ENCODE peak calls at places on chromosomes 3 and 15, in four cellular contexts. One of them, this sample, is unnamed.

GRCh38 chr3:102059145-102059943 is 210.0 kb downstream of the NFKBIZ start:
- DNase-seq in HCT116: no peak
- DNase-seq in HepG2: no peak
- DNase-seq in K562: no peak
- DNase-seq in this sample: no peak

GRCh38 chr15:52103217-52104207 is 9.1 kb downstream of the BCL2L10 start:
- DNase-seq in HCT116: peak
- DNase-seq in HepG2: peak
- DNase-seq in K562: no peak
- DNase-seq in this sample: peak

GRCh38 chr3:4228295-4228694 is 74.9 kb upstream of the SETMAR start:
- DNase-seq in HCT116: no peak
- DNase-seq in HepG2: no peak
- DNase-seq in K562: no peak
- DNase-seq in this sample: no peak

GRCh38 chr15:45022871-45023658 is at the start of gene SORD:
- DNase-seq in K562: peak
- DNase-seq in HepG2: peak
- DNase-seq in HCT116: peak
- DNase-seq in this sample: no peak

GRCh38 chr15:90101130-90101968 is 919 bp downstream of the IDH2 start:
- DNase-seq in HepG2: no peak
- DNase-seq in HCT116: no peak
- DNase-seq in K562: peak
- DNase-seq in this sample: no peak

GRCh38 chr15:58952751-58953150 is 19.3 kb upstream of the SLTM start:
- DNase-seq in K562: no peak
- DNase-seq in HCT116: no peak
- DNase-seq in HepG2: no peak
- DNase-seq in this sample: no peak

GRCh38 chr3:175274056-175274455 is 414.9 kb downstream of the NAALADL2 start:
- DNase-seq in HCT116: no peak
- DNase-seq in HepG2: no peak
- DNase-seq in K562: no peak
- DNase-seq in this sample: no peak

GRCh38 chr3:142489572-142490323 is 41.9 kb upstream of the XRN1 start:
- DNase-seq in HepG2: peak
- DNase-seq in K562: no peak
- DNase-seq in HCT116: no peak
- DNase-seq in this sample: peak

GRCh38 chr3:187292186-187292585 is 649 bp upstream of the MASP1 start:
- DNase-seq in HepG2: no peak
- DNase-seq in K562: no peak
- DNase-seq in HCT116: no peak
- DNase-seq in this sample: no peak

GRCh38 chr15:70701891-70702568 is 61.3 kb downstream of the UACA start:
- DNase-seq in HCT116: no peak
- DNase-seq in HepG2: no peak
- DNase-seq in K562: no peak
- DNase-seq in this sample: peak

GRCh38 chr3:38015485-38015884 is 14.0 kb downstream of the PLCD1 start:
- DNase-seq in K562: no peak
- DNase-seq in HepG2: no peak
- DNase-seq in HCT116: no peak
- DNase-seq in this sample: no peak

GRCh38 chr3:65896321-65896720 is 142.4 kb downstream of the MAGI1 start:
- DNase-seq in HepG2: no peak
- DNase-seq in HCT116: no peak
- DNase-seq in K562: no peak
- DNase-seq in this sample: no peak

GRCh38 chr3:86416334-86416733 is 574.6 kb downstream of the VGLL3 start:
- DNase-seq in K562: no peak
- DNase-seq in HCT116: no peak
- DNase-seq in HepG2: no peak
- DNase-seq in this sample: no peak

GRCh38 chr3:69082805-69083204 is 1.9 kb upstream of the ARL6IP5 start:
- DNase-seq in HCT116: no peak
- DNase-seq in K562: no peak
- DNase-seq in HepG2: no peak
- DNase-seq in this sample: no peak

GRCh38 chr15:68479406-68479805 is 47.4 kb upstream of the ITGA11 start:
- DNase-seq in K562: no peak
- DNase-seq in HepG2: no peak
- DNase-seq in HCT116: no peak
- DNase-seq in this sample: no peak

GRCh38 chr15:99925661-99926461 is 192.6 kb upstream of the LYSMD4 start:
- DNase-seq in K562: peak
- DNase-seq in HepG2: no peak
- DNase-seq in HCT116: peak
- DNase-seq in this sample: no peak

GRCh38 chr3:112056451-112056929 is 22.0 kb downstream of the TMPRSS7 start:
- DNase-seq in K562: no peak
- DNase-seq in HepG2: no peak
- DNase-seq in HCT116: no peak
- DNase-seq in this sample: no peak

GRCh38 chr3:113211370-113212154 is at the start of gene BOC:
- DNase-seq in K562: no peak
- DNase-seq in HCT116: no peak
- DNase-seq in HepG2: no peak
- DNase-seq in this sample: no peak

GRCh38 chr15:85014932-85015331 is 33.3 kb downstream of the PDE8A start:
- DNase-seq in K562: no peak
- DNase-seq in HepG2: no peak
- DNase-seq in HCT116: no peak
- DNase-seq in this sample: no peak

GRCh38 chr3:122067588-122068240 is 12.6 kb downstream of the CD86 start:
- DNase-seq in HCT116: no peak
- DNase-seq in K562: no peak
- DNase-seq in HepG2: no peak
- DNase-seq in this sample: no peak

GRCh38 chr3:36944641-36945270 is at the start of gene TRANK1:
- DNase-seq in HCT116: no peak
- DNase-seq in K562: no peak
- DNase-seq in HepG2: no peak
- DNase-seq in this sample: no peak

GRCh38 chr3:183560607-183561006 is 5.1 kb upstream of the KLHL6 start:
- DNase-seq in HCT116: no peak
- DNase-seq in HepG2: no peak
- DNase-seq in K562: no peak
- DNase-seq in this sample: no peak

GRCh38 chr3:191290311-191291025 is 38.7 kb upstream of the CCDC50 start:
- DNase-seq in K562: no peak
- DNase-seq in HCT116: no peak
- DNase-seq in HepG2: no peak
- DNase-seq in this sample: no peak

GRCh38 chr3:24128195-24129005 is 183.3 kb downstream of the NR1D2 start:
- DNase-seq in HepG2: no peak
- DNase-seq in K562: no peak
- DNase-seq in HCT116: peak
- DNase-seq in this sample: no peak

GRCh38 chr15:45583731-45584639 is 3.2 kb upstream of the BLOC1S6 start:
- DNase-seq in HepG2: no peak
- DNase-seq in K562: no peak
- DNase-seq in HCT116: no peak
- DNase-seq in this sample: no peak

GRCh38 chr15:98548172-98548971 is 100.0 kb upstream of the IGF1R start:
- DNase-seq in HepG2: no peak
- DNase-seq in K562: no peak
- DNase-seq in HCT116: no peak
- DNase-seq in this sample: peak

GRCh38 chr15:81160312-81161214 is 26.5 kb downstream of the CFAP161 start:
- DNase-seq in HCT116: no peak
- DNase-seq in HepG2: no peak
- DNase-seq in K562: no peak
- DNase-seq in this sample: no peak

GRCh38 chr3:187064210-187065115 is 74.8 kb downstream of the RPL39L start:
- DNase-seq in HepG2: peak
- DNase-seq in K562: no peak
- DNase-seq in HCT116: no peak
- DNase-seq in this sample: no peak

GRCh38 chr3:46110701-46111493 is 83.6 kb upstream of the XCR1 start:
- DNase-seq in HepG2: no peak
- DNase-seq in HCT116: peak
- DNase-seq in K562: no peak
- DNase-seq in this sample: no peak

GRCh38 chr3:130395331-130395730 is 49.9 kb downstream of the COL6A5 start:
- DNase-seq in HCT116: no peak
- DNase-seq in HepG2: no peak
- DNase-seq in K562: no peak
- DNase-seq in this sample: no peak

GRCh38 chr15:77059761-77060345 is 11.1 kb downstream of the TSPAN3 start:
- DNase-seq in K562: no peak
- DNase-seq in HCT116: no peak
- DNase-seq in HepG2: no peak
- DNase-seq in this sample: no peak

GRCh38 chr3:178140491-178140890 is 395.7 kb upstream of the KCNMB2 start:
- DNase-seq in K562: no peak
- DNase-seq in HCT116: no peak
- DNase-seq in HepG2: no peak
- DNase-seq in this sample: peak

GRCh38 chr15:33865416-33865815 is 102.9 kb upstream of the CHRM5 start:
- DNase-seq in HepG2: no peak
- DNase-seq in HCT116: no peak
- DNase-seq in K562: no peak
- DNase-seq in this sample: no peak

GRCh38 chr3:190585771-190586630 is 72.1 kb downstream of the IL1RAP start:
- DNase-seq in K562: no peak
- DNase-seq in HCT116: peak
- DNase-seq in HepG2: peak
- DNase-seq in this sample: peak

GRCh38 chr15:70466895-70467529 is 296.3 kb downstream of the UACA start:
- DNase-seq in K562: peak
- DNase-seq in HCT116: peak
- DNase-seq in HepG2: peak
- DNase-seq in this sample: no peak

GRCh38 chr3:50275996-50276761 is 2.7 kb upstream of the LSMEM2 start:
- DNase-seq in HepG2: no peak
- DNase-seq in K562: no peak
- DNase-seq in HCT116: no peak
- DNase-seq in this sample: no peak
- TF ChIP-seq TCF7L2 in HepG2: no peak
- TF ChIP-seq TCF7L2 in K562: no peak
- TF ChIP-seq TCF7L2 in HCT116: no peak
- TF ChIP-seq TCF7L2 in this sample: no peak

DNA sequence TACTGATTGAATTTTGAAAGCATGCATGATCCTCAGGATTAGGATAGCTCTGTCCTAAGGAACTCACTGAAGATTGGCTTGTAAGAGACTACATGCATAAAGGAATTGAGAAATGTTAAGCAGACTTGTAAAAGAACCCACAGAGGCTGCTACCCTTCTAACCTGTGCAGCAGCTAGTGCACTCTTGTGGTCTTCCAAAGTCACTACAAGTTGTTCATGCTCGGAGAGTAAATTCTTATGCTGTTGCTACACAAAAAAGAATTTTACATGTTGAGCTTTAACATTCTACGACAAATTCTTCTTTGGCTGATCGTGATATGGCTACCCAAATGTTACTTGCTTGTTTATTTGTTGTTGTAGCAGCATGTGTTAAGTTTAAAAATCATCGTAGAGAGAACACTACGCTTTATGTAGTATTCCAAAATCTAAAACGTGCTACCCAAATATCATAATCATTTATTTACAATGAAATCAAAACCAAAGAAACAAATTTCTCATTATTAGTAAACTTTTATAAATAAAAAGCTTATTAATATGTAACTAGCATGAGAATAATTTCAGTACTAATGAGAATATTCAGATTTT is 55.0 kb downstream of the GOLIM4 start:
- DNase-seq in K562: peak
- DNase-seq in HepG2: peak
- DNase-seq in HCT116: peak
- DNase-seq in this sample: peak
- TF ChIP-seq TCF7L2 in K562: no peak
- TF ChIP-seq TCF7L2 in HepG2: no peak
- TF ChIP-seq TCF7L2 in HCT116: no peak
- TF ChIP-seq TCF7L2 in this sample: no peak

GRCh38 chr3:61594978-61595687 is 33.8 kb downstream of the PTPRG start:
- DNase-seq in K562: no peak
- DNase-seq in HCT116: no peak
- DNase-seq in HepG2: no peak
- DNase-seq in this sample: no peak
- TF ChIP-seq TCF7L2 in K562: no peak
- TF ChIP-seq TCF7L2 in HCT116: no peak
- TF ChIP-seq TCF7L2 in HepG2: no peak
- TF ChIP-seq TCF7L2 in this sample: no peak

DNA sequence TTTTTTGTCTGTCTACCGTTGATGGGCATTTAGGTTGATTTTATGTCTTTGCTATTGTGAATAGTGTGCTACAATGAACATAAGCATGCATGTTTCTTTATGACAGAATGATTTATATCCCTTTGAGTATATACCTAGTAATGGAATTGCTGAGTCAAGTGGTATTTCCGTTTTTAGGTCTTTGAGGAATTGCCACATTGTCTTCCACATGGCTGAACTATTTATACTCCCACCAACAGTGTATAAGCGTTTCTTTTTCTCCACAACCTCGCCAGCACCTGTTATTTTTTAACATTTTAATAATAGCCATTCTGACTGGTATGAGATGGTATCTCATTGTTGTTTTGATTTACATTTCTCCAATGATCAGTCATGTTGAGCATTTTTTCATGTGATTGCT is 89.6 kb upstream of the GALNT15 start:
- DNase-seq in K562: no peak
- DNase-seq in HepG2: no peak
- DNase-seq in HCT116: no peak
- DNase-seq in this sample: no peak
- TF ChIP-seq TCF7L2 in K562: no peak
- TF ChIP-seq TCF7L2 in HepG2: no peak
- TF ChIP-seq TCF7L2 in HCT116: no peak
- TF ChIP-seq TCF7L2 in this sample: no peak

DNA sequence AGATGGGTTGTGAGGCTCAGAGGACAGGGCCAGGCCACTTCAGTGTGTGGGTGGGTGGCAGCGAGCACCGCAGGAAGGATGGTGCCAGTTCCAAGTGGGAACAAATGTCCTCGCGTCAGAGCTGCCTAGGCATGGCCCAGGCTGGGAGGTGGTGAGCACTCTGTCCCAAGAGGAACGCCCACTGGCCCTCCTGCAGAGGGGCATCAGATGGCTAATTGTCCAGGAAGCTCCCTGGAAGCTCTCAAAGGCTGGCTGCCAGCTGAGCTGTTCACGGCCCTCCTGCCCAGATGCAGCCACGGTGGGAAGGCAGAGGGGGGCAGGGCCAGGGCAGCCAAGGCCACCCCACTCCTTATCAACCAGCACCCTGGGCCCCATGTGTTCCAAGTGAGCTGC is 55.2 kb downstream of the IQSEC1 start:
- DNase-seq in K562: no peak
- DNase-seq in HepG2: no peak
- DNase-seq in HCT116: no peak
- DNase-seq in this sample: no peak
- TF ChIP-seq TCF7L2 in K562: no peak
- TF ChIP-seq TCF7L2 in HepG2: no peak
- TF ChIP-seq TCF7L2 in HCT116: no peak
- TF ChIP-seq TCF7L2 in this sample: no peak